ENCODE peak calls at places on chromosomes 2 and 18, in six cellular contexts. N is A549, E is K562, V is GM12878, J is endothelial cell of umbilical vein, Z is HepG2. X is an unnamed sample.

GRCh38 chr2:114111329-114111728 is 221.4 kb downstream of the ACTR3 start:
- DNase-seq in V (no peak), E (no peak), J (no peak), Z (no peak), N (no peak), X (no peak)

GRCh38 chr2:145323512-145323911 is 803.6 kb upstream of the ZEB2 start:
- DNase-seq in J (peak), E (no peak), N (no peak), V (no peak), Z (no peak), X (peak)

GRCh38 chr2:28412625-28413151 is 20.0 kb downstream of the FOSL2 start:
- DNase-seq in Z (no peak), N (no peak), E (no peak), J (no peak), V (no peak), X (no peak)

GRCh38 chr2:200650195-200650594 is 64.4 kb downstream of the AOX1 start:
- DNase-seq in Z (no peak), N (no peak), J (no peak), E (no peak), V (no peak), X (no peak)

GRCh38 chr2:207630491-207630890 is 5.3 kb upstream of the METTL21A start:
- DNase-seq in Z (no peak), N (no peak), J (no peak), E (no peak), V (no peak), X (no peak)

GRCh38 chr2:46393865-46394264 is 85.5 kb upstream of the TMEM247 start:
- DNase-seq in N (no peak), E (no peak), Z (peak), V (no peak), J (no peak), X (no peak)

GRCh38 chr2:4780679-4781078 is 911.5 kb upstream of the SOX11 start:
- DNase-seq in E (no peak), N (no peak), Z (no peak), V (no peak), J (no peak), X (peak)

GRCh38 chr2:24579053-24579803 is 88.2 kb downstream of the NCOA1 start:
- DNase-seq in Z (no peak), N (no peak), J (no peak), E (no peak), V (no peak), X (no peak)

GRCh38 chr2:88136817-88137216 is 9.0 kb upstream of the FABP1 start:
- DNase-seq in N (no peak), Z (peak), V (no peak), J (no peak), E (no peak), X (no peak)

GRCh38 chr18:36851202-36851590 is 22.3 kb downstream of the KIAA1328 start:
- DNase-seq in E (no peak), V (no peak), J (peak), N (no peak), Z (no peak), X (no peak)

GRCh38 chr2:84908948-84909713 is 3.7 kb downstream of the TMSB10 start:
- DNase-seq in E (no peak), V (no peak), Z (no peak), N (no peak), J (no peak), X (no peak)

GRCh38 chr2:153668923-153669322 is 190.4 kb upstream of the RPRM start:
- DNase-seq in E (no peak), N (no peak), V (no peak), Z (no peak), J (no peak), X (no peak)

GRCh38 chr2:97995026-97995733 is 568 bp downstream of the TMEM131 start:
- DNase-seq in E (peak), N (peak), Z (peak), V (peak), J (peak), X (peak)

GRCh38 chr2:101474752-101475384 is at the start of gene RFX8:
- DNase-seq in Z (peak), E (no peak), V (no peak), J (no peak), N (no peak), X (peak)

GRCh38 chr18:25289040-25289631 is 62.8 kb downstream of the ZNF521 start:
- DNase-seq in Z (no peak), E (no peak), J (peak), N (no peak), V (no peak), X (no peak)

GRCh38 chr2:25711641-25712369 is 38.4 kb upstream of the DTNB start:
- DNase-seq in N (no peak), Z (no peak), E (no peak), J (no peak), V (peak), X (peak)

DNA sequence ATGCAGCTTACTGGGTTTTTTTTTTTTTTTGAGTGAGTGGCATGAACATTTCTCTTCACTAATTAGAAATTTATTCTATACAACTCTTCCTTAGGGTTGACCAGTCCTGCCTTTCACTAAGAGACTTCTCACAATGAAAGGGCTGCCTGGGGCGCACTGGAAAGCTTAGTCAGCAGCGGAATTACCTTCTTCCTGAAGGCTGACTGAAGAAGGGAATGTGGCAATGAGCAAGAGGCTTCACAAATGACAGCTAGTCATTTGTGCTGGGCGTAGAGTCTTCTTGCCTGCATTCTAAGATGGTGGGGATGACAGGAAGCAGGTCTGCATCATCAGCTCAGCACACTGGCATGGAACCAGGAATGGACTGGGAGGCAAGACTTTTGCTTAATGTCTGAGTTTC is 15.6 kb upstream of the SCN3A start:
- DNase-seq in E (no peak), V (no peak), Z (no peak), J (no peak), N (no peak), X (no peak)
- TF ChIP-seq MYC in E (no peak), V (no peak), Z (no peak), J (no peak), N (no peak), X (no peak)

DNA sequence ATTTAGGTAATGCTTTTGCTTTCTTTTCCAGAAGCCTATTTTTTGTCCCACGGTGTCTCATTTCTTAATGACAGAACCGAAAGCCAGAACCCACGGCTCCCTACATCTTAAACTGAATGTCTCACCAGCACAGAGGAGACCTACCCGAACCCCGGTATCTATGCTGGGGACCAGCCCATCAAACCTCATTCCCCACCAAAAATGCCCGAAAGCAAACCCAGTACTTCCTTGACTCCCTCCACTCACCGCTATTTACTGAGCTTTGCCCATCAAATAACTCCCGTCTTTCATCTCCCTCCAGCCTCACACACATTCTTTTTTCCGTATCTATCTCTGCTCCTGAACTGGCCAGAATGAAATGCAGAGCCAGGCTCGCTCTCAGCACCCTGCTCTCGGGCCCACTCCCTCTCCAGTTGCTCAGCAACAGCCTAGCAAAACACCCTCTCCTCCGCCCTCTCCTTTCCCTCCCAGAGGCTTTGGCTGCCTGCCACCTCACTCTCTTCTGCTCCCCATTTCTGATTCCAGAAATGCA is 4.1 kb downstream of the IGFBP5 start:
- DNase-seq in E (peak), J (no peak), N (peak), Z (no peak), V (no peak), X (peak)
- H3K4me3 ChIP-seq in E (no peak), J (no peak), N (no peak), Z (no peak), V (peak), X (no peak)

GRCh38 chr2:183078163-183078466 is 432 bp upstream of the DUSP19 start:
- DNase-seq in V (no peak), N (peak), Z (no peak), E (no peak), J (no peak), X (no peak)
- TF ChIP-seq MAX in V (no peak), N (no peak), Z (no peak), E (no peak), J (no peak), X (no peak)

GRCh38 chr18:48993586-48993985 is 42.8 kb upstream of the SMAD7 start:
- DNase-seq in N (no peak), Z (no peak), E (no peak), J (no peak), V (no peak), X (no peak)

GRCh38 chr18:48992791-48993555 is 42.2 kb upstream of the SMAD7 start:
- DNase-seq in N (no peak), J (no peak), Z (no peak), E (no peak), V (peak), X (peak)

GRCh38 chr18:48994926-48995835 is 44.4 kb upstream of the SMAD7 start:
- DNase-seq in J (no peak), E (no peak), N (no peak), Z (no peak), V (no peak), X (no peak)

GRCh38 chr18:48996041-48996440 is 45.3 kb upstream of the SMAD7 start:
- DNase-seq in N (no peak), J (no peak), Z (no peak), E (no peak), V (no peak), X (no peak)

GRCh38 chr18:48994044-48994651 is 43.4 kb upstream of the SMAD7 start:
- DNase-seq in J (no peak), N (no peak), Z (peak), V (no peak), E (no peak), X (no peak)
- TF ChIP-seq MYC in J (no peak), N (no peak), Z (no peak), V (no peak), E (no peak), X (no peak)

GRCh38 chr2:149613712-149614111 is 26.1 kb upstream of the MMADHC start:
- DNase-seq in E (no peak), N (no peak), J (no peak), V (no peak), Z (no peak), X (no peak)
- H3K4me3 ChIP-seq in E (no peak), N (no peak), J (no peak), V (no peak), Z (no peak), X (no peak)

GRCh38 chr2:38245114-38245641 is 131.9 kb downstream of the ATL2 start:
- DNase-seq in N (no peak), E (no peak), V (no peak), Z (no peak), J (no peak), X (no peak)
- TF ChIP-seq MAX in N (no peak), E (no peak), V (no peak), Z (no peak), J (no peak), X (no peak)

DNA sequence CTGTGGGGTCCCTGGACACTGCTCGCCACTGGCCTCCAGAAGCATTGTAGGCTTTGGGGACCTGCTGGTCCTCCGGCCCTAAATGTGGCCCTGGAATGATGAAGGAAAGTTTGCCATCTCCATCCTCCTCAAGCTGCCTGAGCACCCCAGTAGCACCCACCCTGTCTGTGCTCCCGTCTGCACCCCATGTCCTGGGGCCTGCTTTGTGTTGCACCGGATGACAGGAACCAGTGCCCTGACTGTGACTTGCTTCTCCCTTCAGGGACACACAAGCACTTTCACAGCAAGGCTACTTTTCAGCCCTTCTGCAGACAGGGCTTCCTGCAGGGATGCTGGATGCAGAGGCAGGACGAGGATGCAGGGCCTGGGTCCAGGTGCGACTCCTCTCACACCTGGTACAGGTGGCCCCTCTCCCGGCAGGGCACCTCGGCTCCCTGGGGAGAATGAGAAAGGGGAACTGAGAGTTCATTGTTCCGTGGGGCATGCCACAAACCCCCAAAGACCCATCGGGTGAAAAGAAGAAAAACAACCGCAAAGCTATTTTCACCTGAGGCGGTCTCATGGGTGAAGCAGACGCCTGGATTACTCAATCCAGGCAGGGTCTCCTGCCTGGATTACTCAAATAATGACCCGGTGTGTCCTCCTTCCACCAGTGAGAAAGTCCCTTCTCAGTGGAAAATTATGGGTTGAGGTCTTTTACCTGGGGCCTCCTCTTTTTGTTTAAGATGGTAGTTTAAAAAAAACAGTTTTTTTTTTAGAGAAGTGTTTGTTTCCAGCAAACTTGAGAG is 74.9 kb downstream of the LONRF2 start:
- DNase-seq in N (no peak), J (no peak), E (no peak), Z (no peak), V (peak), X (peak)
- TF ChIP-seq MYC in N (no peak), J (no peak), E (no peak), Z (no peak), V (no peak), X (no peak)

GRCh38 chr18:44789704-44790103 is 109.0 kb downstream of the SETBP1 start:
- DNase-seq in E (no peak), Z (peak), V (no peak), J (peak), N (no peak), X (no peak)

GRCh38 chr18:44788334-44788733 is 107.6 kb downstream of the SETBP1 start:
- DNase-seq in Z (no peak), E (no peak), N (no peak), J (no peak), V (no peak), X (no peak)

GRCh38 chr18:44786697-44787096 is 106.0 kb downstream of the SETBP1 start:
- DNase-seq in N (no peak), J (no peak), V (no peak), E (no peak), Z (no peak), X (no peak)

GRCh38 chr18:44783371-44783770 is 102.7 kb downstream of the SETBP1 start:
- DNase-seq in Z (no peak), V (no peak), J (no peak), E (no peak), N (no peak), X (no peak)

DNA sequence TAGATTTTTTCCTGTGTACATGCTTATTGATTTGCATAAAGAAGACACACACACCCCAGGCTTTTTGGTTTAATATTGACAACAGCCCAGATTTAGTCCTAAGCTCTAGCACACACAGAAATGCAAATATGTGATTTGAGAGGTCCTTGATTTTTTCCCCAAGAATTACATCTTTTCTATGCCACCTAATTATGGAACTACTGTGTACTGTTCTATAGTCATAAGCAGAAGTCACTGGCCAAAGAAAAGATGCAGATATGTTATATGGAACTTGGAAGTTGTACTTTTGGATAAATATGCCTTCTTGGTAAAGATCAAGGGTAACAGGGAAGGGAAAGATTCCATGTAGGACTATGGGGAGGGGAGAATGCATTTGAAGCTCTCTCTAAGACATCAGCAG is 105.6 kb downstream of the SETBP1 start:
- DNase-seq in V (no peak), J (no peak), N (no peak), Z (no peak), E (no peak), X (no peak)
- H3K4me3 ChIP-seq in V (peak), J (no peak), N (no peak), Z (no peak), E (no peak), X (no peak)

GRCh38 chr2:173184031-173185004 is 108.7 kb downstream of the MAP3K20 start:
- DNase-seq in N (peak), V (no peak), Z (no peak), J (peak), E (no peak), X (no peak)
- TF ChIP-seq MAX in N (peak), V (no peak), Z (no peak), J (no peak), E (no peak), X (no peak)

GRCh38 chr2:230974096-230974913 is 21.6 kb upstream of the SPATA3 start:
- DNase-seq in Z (no peak), E (no peak), V (peak), N (no peak), J (no peak), X (peak)
- TF ChIP-seq MYC in Z (no peak), E (no peak), V (no peak), N (no peak), J (no peak), X (no peak)

X was measured in NB4.